ENCODE peak calls at places on chromosome 4, in four cellular contexts. T is fibroblast of lung, K is AG04450, C is H1. U is an unnamed sample.

GRCh38 chr4:74738756-74739155 is 55.6 kb downstream of the BTC start:
- DNase-seq in C (no peak), K (no peak), T (peak), U (peak)

GRCh38 chr4:40613456-40613855 is 16.2 kb downstream of the RBM47 start:
- DNase-seq in T (no peak), K (peak), C (no peak), U (no peak)

GRCh38 chr4:90184560-90184959 is 57.4 kb downstream of the CCSER1 start:
- DNase-seq in K (no peak), T (no peak), C (no peak), U (no peak)

GRCh38 chr4:101346562-101347266 is 612 bp downstream of the PPP3CA start:
- DNase-seq in K (no peak), C (no peak), T (peak), U (peak)

GRCh38 chr4:83582289-83582756 is 46.4 kb downstream of the GPAT3 start:
- DNase-seq in C (no peak), T (peak), K (no peak), U (peak)

GRCh38 chr4:112311516-112311915 is 14.3 kb downstream of the ALPK1 start:
- DNase-seq in K (no peak), C (no peak), T (no peak), U (no peak)

GRCh38 chr4:20085653-20086052 is 166.1 kb upstream of the SLIT2 start:
- DNase-seq in T (no peak), C (no peak), K (no peak), U (no peak)

GRCh38 chr4:38538517-38538916 is 125.5 kb upstream of the KLF3 start:
- DNase-seq in K (no peak), T (no peak), C (no peak), U (no peak)

GRCh38 chr4:106478152-106478551 is 109.6 kb upstream of the GIMD1 start:
- DNase-seq in T (no peak), C (no peak), K (no peak), U (no peak)

GRCh38 chr4:8269535-8270417 is at the start of gene HTRA3:
- DNase-seq in C (no peak), K (peak), T (peak), U (peak)
- H3K4me3 ChIP-seq in C (peak), K (peak), T (no peak), U (peak)

GRCh38 chr4:45455217-45455616 is 668.6 kb downstream of the GABRG1 start:
- DNase-seq in T (no peak), K (no peak), C (no peak), U (no peak)

DNA sequence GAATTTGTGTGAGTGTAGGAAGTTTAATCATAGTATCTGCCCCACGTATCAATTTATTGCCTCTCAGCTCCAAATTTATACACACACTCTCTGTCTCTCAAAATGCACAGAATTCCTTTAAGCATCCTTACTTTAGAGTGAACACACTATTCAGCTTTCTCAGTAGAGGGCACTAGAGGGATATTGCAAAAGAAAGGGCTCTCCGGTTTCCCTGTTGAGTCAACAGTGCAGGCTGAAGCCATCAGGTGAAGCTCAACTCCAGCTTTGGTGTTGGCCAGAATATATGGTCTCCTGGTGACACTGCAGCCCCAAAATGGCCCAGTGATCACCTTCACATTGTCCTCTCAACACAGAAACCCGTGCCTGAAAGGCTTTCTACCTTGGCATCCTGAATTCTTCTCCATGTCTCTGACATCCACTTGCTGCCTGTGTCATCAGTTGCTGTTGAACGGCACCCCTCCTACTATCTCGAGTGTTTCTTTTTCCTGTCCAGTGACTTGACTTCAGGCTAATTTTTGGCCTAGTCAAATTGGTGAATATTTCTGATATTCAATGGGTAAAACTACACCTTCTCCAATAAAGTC is 670.5 kb downstream of the GABRG1 start:
- DNase-seq in K (no peak), T (peak), C (no peak), U (peak)
- TF ChIP-seq CTCF in K (peak), T (peak), C (no peak), U (peak)

DNA sequence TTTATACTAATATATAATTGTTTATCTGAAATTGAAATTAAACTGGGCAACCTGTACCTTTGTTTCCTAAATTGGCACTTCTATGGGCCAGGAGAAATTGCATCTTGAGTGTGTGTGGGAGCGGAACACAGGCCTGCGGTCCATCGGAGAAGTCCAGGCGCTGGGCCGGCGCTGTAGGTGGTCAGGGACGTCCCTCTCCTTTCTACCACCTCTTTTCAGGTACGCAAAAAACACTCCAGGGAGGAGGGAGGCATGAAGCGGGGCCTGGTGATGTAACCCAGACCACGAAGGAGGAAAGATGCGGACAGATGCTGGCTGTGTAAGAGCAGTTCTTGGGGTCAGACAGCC is 691 bp downstream of the MGAT4D start:
- DNase-seq in K (no peak), T (no peak), C (no peak), U (no peak)
- H3K4me3 ChIP-seq in K (no peak), T (no peak), C (peak), U (no peak)

DNA sequence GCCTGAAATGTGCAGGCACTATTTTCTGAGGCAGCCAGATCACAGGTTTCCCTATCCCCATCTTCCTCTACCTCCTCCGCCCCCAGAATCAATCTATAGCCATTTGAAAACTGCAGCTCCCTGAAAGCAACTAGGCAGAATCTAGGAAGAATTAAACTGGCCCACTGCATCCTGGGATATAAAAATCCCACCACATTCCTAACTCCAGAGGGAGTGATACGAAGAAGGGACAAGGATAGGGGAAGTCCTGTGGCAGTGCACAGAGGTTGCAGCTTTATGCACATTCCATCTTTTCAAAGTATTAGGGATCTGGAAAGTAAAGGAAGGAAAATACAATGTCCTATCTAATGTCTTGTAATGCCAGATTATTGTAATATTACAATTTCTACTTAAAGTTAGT is 18.3 kb upstream of the HERC3 start:
- DNase-seq in C (no peak), K (no peak), T (peak), U (peak)
- TF ChIP-seq CTCF in C (no peak), K (peak), T (peak), U (peak)

GRCh38 chr4:15779336-15779735 is 1.2 kb downstream of the CD38 start:
- DNase-seq in C (no peak), K (no peak), T (peak), U (peak)
- H3K4me3 ChIP-seq in C (peak), K (peak), T (peak), U (peak)

DNA sequence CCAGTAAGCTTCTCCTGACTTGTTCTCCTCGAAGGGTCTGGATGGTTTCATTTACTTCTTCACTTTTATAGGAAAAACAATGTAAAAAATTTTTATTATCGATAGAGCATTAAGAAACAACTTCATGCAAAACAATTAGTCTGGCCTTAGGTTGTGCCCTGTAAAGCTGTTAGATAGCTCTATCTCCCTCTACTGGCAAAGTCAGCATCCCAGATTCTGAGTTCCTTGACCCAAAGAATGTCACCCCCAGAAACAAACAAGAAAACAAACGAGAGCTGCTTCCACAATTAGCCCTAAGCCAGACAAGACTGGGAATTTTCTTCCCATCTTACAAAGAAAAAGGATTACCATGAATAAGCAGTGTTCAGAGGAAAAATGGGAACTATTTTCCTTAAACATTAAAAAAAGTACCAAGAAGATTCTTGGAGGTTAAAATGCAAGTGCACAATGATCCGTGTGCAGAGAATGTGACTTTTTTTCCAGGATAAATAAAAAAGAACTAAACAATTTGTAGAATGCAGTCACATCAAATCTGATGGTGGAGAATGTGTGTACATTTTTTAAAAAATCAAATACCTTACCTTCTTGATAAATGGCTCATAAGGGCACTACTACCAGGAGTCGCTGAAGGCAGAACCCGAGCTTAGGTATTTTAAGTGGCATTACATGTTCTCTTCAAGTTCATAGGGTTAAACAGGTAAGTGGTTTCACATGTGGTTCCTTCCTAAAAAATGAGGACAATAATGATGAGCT is 293.2 kb downstream of the FBXO8 start:
- DNase-seq in C (peak), K (no peak), T (peak), U (peak)
- TF ChIP-seq CTCF in C (no peak), K (peak), T (peak), U (peak)

GRCh38 chr4:165301833-165302232 is 25.6 kb upstream of the MSMO1 start:
- DNase-seq in K (no peak), T (peak), C (no peak), U (no peak)
- H3K4me3 ChIP-seq in K (peak), T (peak), C (no peak), U (peak)

GRCh38 chr4:153758136-153758535 is 1.7 kb downstream of the RNF175 start:
- DNase-seq in T (no peak), C (no peak), K (no peak), U (no peak)

GRCh38 chr4:153755186-153755585 is 4.6 kb downstream of the RNF175 start:
- DNase-seq in T (no peak), K (no peak), C (no peak), U (no peak)

GRCh38 chr4:153759407-153760226 is at the start of gene RNF175:
- DNase-seq in K (no peak), T (no peak), C (no peak), U (no peak)

GRCh38 chr4:153757407-153757806 is 2.4 kb downstream of the RNF175 start:
- DNase-seq in K (no peak), C (no peak), T (no peak), U (no peak)

GRCh38 chr4:153758688-153759406 is 977 bp downstream of the RNF175 start:
- DNase-seq in T (no peak), C (no peak), K (no peak), U (no peak)
- TF ChIP-seq CTCF in T (no peak), C (no peak), K (no peak), U (no peak)

DNA sequence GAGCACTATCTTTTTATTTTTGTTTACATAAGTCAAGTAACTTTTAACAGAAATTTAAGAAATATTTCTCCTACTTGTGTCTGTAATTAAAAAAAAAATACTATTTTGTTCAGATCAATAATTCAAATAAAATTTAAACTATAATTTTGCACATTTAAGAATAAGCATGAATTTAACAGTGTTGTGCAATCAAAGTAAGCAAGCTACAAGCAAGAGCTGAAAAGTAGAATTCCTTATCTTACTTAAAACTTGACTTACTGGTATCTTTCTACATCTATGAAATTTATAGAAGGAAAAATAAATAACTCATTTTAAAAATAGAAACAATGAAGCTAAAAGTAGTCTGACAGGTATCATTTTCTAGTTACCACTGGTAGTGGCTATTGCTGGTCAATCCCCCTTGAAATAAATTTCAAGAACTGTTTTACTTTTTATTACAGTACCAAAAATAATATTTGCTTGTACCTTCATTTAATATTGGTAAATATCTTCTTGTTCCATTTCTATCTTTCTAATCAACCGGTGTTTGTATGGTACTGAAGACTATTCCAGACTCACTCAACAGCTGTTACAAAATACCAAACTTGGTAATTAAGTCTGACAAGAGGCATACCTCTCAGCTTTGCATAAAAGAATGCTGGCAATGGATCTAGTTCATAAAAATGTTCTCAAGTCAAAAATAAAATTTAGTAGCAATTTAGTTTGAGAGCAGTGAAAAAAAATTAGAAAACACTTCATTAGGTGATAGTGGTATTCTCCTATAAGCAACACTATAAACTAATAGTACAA is 62.2 kb downstream of the NOCT start:
- DNase-seq in T (no peak), C (no peak), K (no peak), U (no peak)
- H3K4me3 ChIP-seq in T (no peak), C (no peak), K (no peak), U (no peak)

U was measured in fibroblast of pulmonary artery.